ENCODE peak calls at places on chromosomes 1 and 21, in eight cellular contexts. N is dorsolateral prefrontal cortex; U is NB4; L is PC-3; B is stimulated activated CD4-positive, alpha-beta T cell treated with anti-CD3 and anti-CD28 coated beads, Interleukin-12 subunit alpha, Interleukin-12 subunit beta, amount 100 ng/mL, for 4 hours; T is HEK293T; D is RWPE1; E is pancreas. O is an unnamed sample.

GRCh38 chr1:84090447-84091244 is 53.4 kb upstream of the PRKACB start:
- DNase-seq in B (no peak), E (no peak), U (no peak), T (no peak), L (peak; percentile 78), N (no peak), D (no peak), O (no peak)

GRCh38 chr1:172144445-172145060 is 275.9 kb upstream of the C1orf105 start:
- DNase-seq in E (no peak), U (no peak), D (no peak), L (no peak), N (no peak), B (no peak), T (no peak), O (no peak)

GRCh38 chr1:35079003-35079930 is at the start of gene ZMYM1:
- DNase-seq in E (peak; percentile 91), N (peak; percentile 66), U (peak; percentile 84), B (peak; percentile 87), T (peak; percentile 98), L (peak; percentile 80), D (peak; percentile 84), O (peak; percentile 83)

GRCh38 chr1:240854367-240854766 is 242.4 kb upstream of the GREM2 start:
- DNase-seq in E (no peak), D (peak; percentile 24), T (no peak), B (no peak), U (no peak), L (peak; percentile 87), N (no peak), O (no peak)

GRCh38 chr21:44498965-44499560 is 40.9 kb downstream of the KRTAP10-1 start:
- DNase-seq in U (no peak), N (no peak), T (no peak), L (no peak), B (no peak), D (no peak), E (peak; percentile 55), O (no peak)

GRCh38 chr1:23475641-23476040 is 8.3 kb downstream of the ASAP3 start:
- DNase-seq in L (no peak), E (no peak), D (no peak), T (no peak), U (no peak), B (no peak), N (no peak), O (no peak)

GRCh38 chr1:45243476-45244343 is 37.3 kb upstream of the ZSWIM5 start:
- DNase-seq in B (no peak), T (no peak), L (no peak), D (no peak), U (no peak), E (no peak), N (no peak), O (no peak)

GRCh38 chr1:105793541-105794146 is 1262.8 kb upstream of the PRMT6 start:
- DNase-seq in L (peak; percentile 72), E (no peak), N (no peak), D (peak; percentile 14), T (peak; percentile 57), B (no peak), U (peak; percentile 54), O (no peak)

GRCh38 chr1:230400007-230400344 is 26.2 kb downstream of the PGBD5 start:
- DNase-seq in E (peak; percentile 29), L (no peak), B (no peak), N (no peak), D (no peak), U (no peak), T (no peak), O (no peak)

GRCh38 chr1:103367186-103367585 is 158.3 kb upstream of the RNPC3 start:
- DNase-seq in N (no peak), T (no peak), D (no peak), B (no peak), E (no peak), L (no peak), U (no peak), O (no peak)

GRCh38 chr1:32925360-32926142 is 24.4 kb upstream of the TMEM54 start:
- DNase-seq in L (no peak), N (no peak), T (no peak), E (no peak), U (no peak), D (no peak), B (no peak), O (no peak)

GRCh38 chr21:44444286-44444931 is 10.9 kb upstream of the LRRC3 start:
- DNase-seq in N (no peak), B (no peak), D (no peak), U (peak; percentile 34), T (peak; percentile 71), E (no peak), L (no peak), O (no peak)

GRCh38 chr1:180213401-180214177 is 16.5 kb upstream of the LHX4 start:
- DNase-seq in T (no peak), E (no peak), U (no peak), B (peak; percentile 25), N (no peak), D (peak; percentile 99), L (no peak), O (no peak)

GRCh38 chr1:217718873-217719272 is 87.7 kb downstream of the SPATA17 start:
- DNase-seq in D (no peak), U (peak; percentile 8), L (peak; percentile 74), E (no peak), T (peak; percentile 25), N (no peak), B (no peak), O (no peak)

GRCh38 chr1:149848811-149849210 is 50.6 kb upstream of the BOLA1 start:
- DNase-seq in N (no peak), U (peak; percentile 15), B (no peak), D (no peak), T (no peak), E (no peak), L (peak; percentile 40), O (no peak)

GRCh38 chr1:50829010-50829958 is 130.8 kb downstream of the FAF1 start:
- DNase-seq in L (no peak), T (no peak), E (no peak), U (no peak), N (no peak), B (no peak), D (no peak), O (no peak)

GRCh38 chr1:53346814-53347176 is 18.9 kb upstream of the LRP8 start:
- DNase-seq in D (no peak), L (no peak), U (no peak), B (no peak), N (no peak), T (no peak), E (no peak), O (no peak)

GRCh38 chr1:30264672-30265025 is 458.7 kb downstream of the MATN1 start:
- DNase-seq in T (no peak), L (no peak), E (no peak), U (no peak), B (no peak), D (no peak), N (no peak), O (no peak)

GRCh38 chr1:219416598-219417238 is 196.2 kb downstream of the ZC3H11B start:
- DNase-seq in U (peak; percentile 52), T (peak; percentile 42), D (peak; percentile 41), B (peak; percentile 53), N (no peak), E (no peak), L (peak; percentile 91), O (peak; percentile 5)

GRCh38 chr1:1399870-1400575 is 888 bp upstream of the CCNL2 start:
- DNase-seq in U (peak; percentile 55), B (no peak), L (peak; percentile 39), E (peak; percentile 79), D (no peak), T (no peak), N (no peak), O (no peak)

GRCh38 chr1:115726570-115726969 is 41.9 kb downstream of the CASQ2 start:
- DNase-seq in T (no peak), B (no peak), E (no peak), U (no peak), L (no peak), N (no peak), D (no peak), O (no peak)

GRCh38 chr1:12386130-12386529 is 156.3 kb downstream of the VPS13D start:
- DNase-seq in N (no peak), U (no peak), E (no peak), T (no peak), D (peak; percentile 64), L (peak; percentile 90), B (no peak), O (no peak)

GRCh38 chr1:36807262-36807661 is 227.1 kb downstream of the GRIK3 start:
- DNase-seq in E (no peak), L (no peak), B (no peak), D (no peak), N (no peak), U (no peak), T (no peak), O (no peak)

GRCh38 chr1:40886318-40887011 is 24.3 kb upstream of the CITED4 start:
- DNase-seq in D (peak; percentile 54), E (no peak), T (no peak), L (no peak), B (no peak), U (no peak), N (no peak), O (no peak)

GRCh38 chr1:36387141-36387949 is 1.6 kb upstream of the STK40 start:
- DNase-seq in N (no peak), D (no peak), E (no peak), B (no peak), T (no peak), U (no peak), L (no peak), O (no peak)

GRCh38 chr1:163472267-163472666 is 150.5 kb downstream of the NUF2 start:
- DNase-seq in B (no peak), E (no peak), D (no peak), T (no peak), L (no peak), N (no peak), U (no peak), O (no peak)

GRCh38 chr1:179082308-179083030 is 599 bp downstream of the TOR3A start:
- DNase-seq in B (peak; percentile 35), U (peak; percentile 60), N (no peak), E (peak; percentile 85), D (peak; percentile 53), T (peak; percentile 61), L (peak; percentile 31), O (no peak)

GRCh38 chr1:88873737-88874374 is 17.5 kb downstream of the GTF2B start:
- DNase-seq in N (no peak), D (no peak), B (no peak), U (peak; percentile 79), L (no peak), T (no peak), E (no peak), O (no peak)

GRCh38 chr1:32892368-32893197 is 6.3 kb downstream of the HPCA start:
- DNase-seq in N (peak; percentile 90), B (peak; percentile 33), L (no peak), T (peak; percentile 91), U (no peak), D (peak; percentile 35), E (peak; percentile 62), O (no peak)

GRCh38 chr1:110060034-110060661 is 10.3 kb downstream of the ALX3 start:
- DNase-seq in T (peak; percentile 87), U (peak; percentile 71), B (peak; percentile 72), D (peak; percentile 28), N (no peak), E (no peak), L (peak; percentile 58), O (no peak)

GRCh38 chr1:157968951-157969350 is 24.5 kb upstream of the KIRREL1 start:
- DNase-seq in D (peak; percentile 82), E (no peak), U (no peak), L (peak; percentile 96), B (no peak), N (no peak), T (no peak), O (no peak)

GRCh38 chr1:116130376-116130775 is 19.2 kb downstream of the MAB21L3 start:
- DNase-seq in B (no peak), U (no peak), N (no peak), L (no peak), T (no peak), D (no peak), E (no peak), O (no peak)

GRCh38 chr1:211951856-211952255 is 83.5 kb downstream of the INTS7 start:
- DNase-seq in D (peak; percentile 85), B (no peak), U (peak; percentile 30), L (peak; percentile 98), T (no peak), N (no peak), E (no peak), O (peak; percentile 34)

GRCh38 chr1:229407206-229408026 is 26.5 kb downstream of the ACTA1 start:
- DNase-seq in B (no peak), L (no peak), D (no peak), E (peak; percentile 66), N (no peak), T (no peak), U (no peak), O (no peak)

O was measured in SW 1271.